ENCODE peak calls at places on chromosome 2, in nine cellular contexts. One of them, this sample, is unnamed.

GRCh38 chr2:46847185-46847710 is 68.4 kb downstream of the MCFD2 start:
- DNase-seq in lung: peak; percentile 89
- DNase-seq in sigmoid colon: peak; percentile 99
- DNase-seq in fibroblast of lung: peak; percentile 95
- DNase-seq in CD4-positive, alpha-beta T cell: no peak
- DNase-seq in spleen: no peak
- DNase-seq in heart right ventricle: peak; percentile 96
- DNase-seq in breast epithelium: peak; percentile 93
- DNase-seq in lower lobe of right lung: peak; percentile 94
- DNase-seq in this sample: peak; percentile 85

GRCh38 chr2:98459776-98460175 is 15.1 kb downstream of the INPP4A start:
- DNase-seq in sigmoid colon: peak; percentile 55
- DNase-seq in CD4-positive, alpha-beta T cell: no peak
- DNase-seq in heart right ventricle: no peak
- DNase-seq in lung: no peak
- DNase-seq in lower lobe of right lung: no peak
- DNase-seq in fibroblast of lung: no peak
- DNase-seq in spleen: no peak
- DNase-seq in breast epithelium: no peak
- DNase-seq in this sample: no peak

GRCh38 chr2:205499006-205499405 is 183.3 kb upstream of the NRP2 start:
- DNase-seq in spleen: no peak
- DNase-seq in sigmoid colon: no peak
- DNase-seq in CD4-positive, alpha-beta T cell: no peak
- DNase-seq in lower lobe of right lung: no peak
- DNase-seq in lung: no peak
- DNase-seq in fibroblast of lung: no peak
- DNase-seq in heart right ventricle: no peak
- DNase-seq in breast epithelium: no peak
- DNase-seq in this sample: no peak

GRCh38 chr2:216392018-216392562 is 19.8 kb upstream of the MARCHF4 start:
- DNase-seq in heart right ventricle: no peak
- DNase-seq in lower lobe of right lung: no peak
- DNase-seq in fibroblast of lung: no peak
- DNase-seq in sigmoid colon: no peak
- DNase-seq in spleen: no peak
- DNase-seq in breast epithelium: no peak
- DNase-seq in CD4-positive, alpha-beta T cell: no peak
- DNase-seq in lung: no peak
- DNase-seq in this sample: no peak

GRCh38 chr2:85811173-85811849 is 57.5 kb downstream of the ATOH8 start:
- DNase-seq in spleen: no peak
- DNase-seq in fibroblast of lung: peak; percentile 70
- DNase-seq in lower lobe of right lung: no peak
- DNase-seq in heart right ventricle: peak; percentile 61
- DNase-seq in sigmoid colon: no peak
- DNase-seq in breast epithelium: no peak
- DNase-seq in lung: peak; percentile 48
- DNase-seq in CD4-positive, alpha-beta T cell: no peak
- DNase-seq in this sample: no peak

GRCh38 chr2:46364797-46365457 is 67.7 kb downstream of the EPAS1 start:
- DNase-seq in spleen: no peak
- DNase-seq in CD4-positive, alpha-beta T cell: no peak
- DNase-seq in lower lobe of right lung: no peak
- DNase-seq in breast epithelium: no peak
- DNase-seq in fibroblast of lung: peak; percentile 52
- DNase-seq in sigmoid colon: no peak
- DNase-seq in heart right ventricle: peak; percentile 65
- DNase-seq in lung: no peak
- DNase-seq in this sample: no peak

GRCh38 chr2:81513328-81513727 is 1208.8 kb upstream of the LRRTM1 start:
- DNase-seq in breast epithelium: no peak
- DNase-seq in lung: no peak
- DNase-seq in CD4-positive, alpha-beta T cell: no peak
- DNase-seq in lower lobe of right lung: no peak
- DNase-seq in heart right ventricle: no peak
- DNase-seq in fibroblast of lung: no peak
- DNase-seq in spleen: no peak
- DNase-seq in sigmoid colon: no peak
- DNase-seq in this sample: no peak

GRCh38 chr2:230128943-230129342 is 60.2 kb upstream of the SLC16A14 start:
- DNase-seq in breast epithelium: no peak
- DNase-seq in heart right ventricle: peak; percentile 11
- DNase-seq in lung: no peak
- DNase-seq in CD4-positive, alpha-beta T cell: no peak
- DNase-seq in spleen: no peak
- DNase-seq in sigmoid colon: no peak
- DNase-seq in fibroblast of lung: peak; percentile 61
- DNase-seq in lower lobe of right lung: no peak
- DNase-seq in this sample: no peak

GRCh38 chr2:43315482-43315881 is 89.1 kb upstream of the ZFP36L2 start:
- DNase-seq in spleen: no peak
- DNase-seq in fibroblast of lung: no peak
- DNase-seq in CD4-positive, alpha-beta T cell: no peak
- DNase-seq in lung: no peak
- DNase-seq in heart right ventricle: no peak
- DNase-seq in breast epithelium: no peak
- DNase-seq in sigmoid colon: no peak
- DNase-seq in lower lobe of right lung: no peak
- DNase-seq in this sample: no peak

GRCh38 chr2:239001794-239002193 is 153.9 kb downstream of the TWIST2 start:
- DNase-seq in CD4-positive, alpha-beta T cell: no peak
- DNase-seq in sigmoid colon: no peak
- DNase-seq in fibroblast of lung: no peak
- DNase-seq in heart right ventricle: no peak
- DNase-seq in lung: no peak
- DNase-seq in lower lobe of right lung: no peak
- DNase-seq in spleen: peak; percentile 44
- DNase-seq in breast epithelium: no peak
- DNase-seq in this sample: no peak

GRCh38 chr2:109164739-109165221 is 35.8 kb downstream of the SH3RF3 start:
- DNase-seq in sigmoid colon: peak; percentile 84
- DNase-seq in fibroblast of lung: peak; percentile 92
- DNase-seq in heart right ventricle: peak; percentile 61
- DNase-seq in spleen: no peak
- DNase-seq in lower lobe of right lung: no peak
- DNase-seq in breast epithelium: no peak
- DNase-seq in CD4-positive, alpha-beta T cell: no peak
- DNase-seq in lung: no peak
- DNase-seq in this sample: no peak

GRCh38 chr2:15836942-15837610 is 103.3 kb upstream of the MYCN start:
- DNase-seq in sigmoid colon: no peak
- DNase-seq in CD4-positive, alpha-beta T cell: no peak
- DNase-seq in fibroblast of lung: no peak
- DNase-seq in breast epithelium: no peak
- DNase-seq in lung: no peak
- DNase-seq in spleen: no peak
- DNase-seq in lower lobe of right lung: no peak
- DNase-seq in heart right ventricle: no peak
- DNase-seq in this sample: no peak

GRCh38 chr2:28628506-28628905 is 123.1 kb upstream of the PPP1CB start:
- DNase-seq in fibroblast of lung: no peak
- DNase-seq in lung: no peak
- DNase-seq in sigmoid colon: peak; percentile 61
- DNase-seq in spleen: peak; percentile 45
- DNase-seq in breast epithelium: no peak
- DNase-seq in heart right ventricle: no peak
- DNase-seq in CD4-positive, alpha-beta T cell: no peak
- DNase-seq in lower lobe of right lung: no peak
- DNase-seq in this sample: no peak

DNA sequence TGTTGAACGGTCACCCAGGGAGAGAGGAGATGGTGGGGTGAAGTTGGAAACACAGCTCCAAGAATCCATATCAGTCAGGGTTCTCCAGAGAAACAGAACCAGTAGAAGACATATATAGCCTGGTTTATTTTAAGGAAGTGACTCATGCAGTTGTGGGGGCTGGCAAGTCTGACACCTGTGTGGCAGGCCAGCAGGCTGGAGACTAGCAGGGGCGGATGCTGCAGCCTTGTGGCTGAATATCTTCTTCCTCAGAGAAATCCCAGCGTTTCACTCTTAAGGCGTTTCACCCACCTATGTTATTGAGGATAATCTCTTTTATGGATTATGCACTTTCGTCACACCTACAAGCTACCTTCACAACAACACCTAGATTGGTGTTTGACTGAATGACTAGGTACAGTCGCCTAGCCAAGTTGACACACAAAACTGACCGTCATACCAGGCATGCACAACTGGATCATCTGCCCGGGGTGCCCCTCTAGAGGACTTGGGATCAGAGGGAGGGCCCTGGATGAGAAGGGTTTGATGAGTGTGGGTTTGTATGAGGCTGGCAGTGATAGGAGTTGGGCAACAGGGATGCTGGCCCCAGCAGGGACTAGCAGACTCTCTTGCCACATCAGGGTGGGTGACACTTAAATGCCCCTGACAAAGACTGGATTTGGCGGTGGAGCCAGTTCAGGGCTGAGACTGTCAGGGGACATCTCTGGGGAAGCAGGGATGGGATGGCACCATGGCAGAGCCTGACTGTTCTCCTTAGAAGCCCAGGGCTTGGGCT is 23.4 kb downstream of the MROH2A start:
- DNase-seq in sigmoid colon: no peak
- DNase-seq in lower lobe of right lung: no peak
- DNase-seq in lung: peak; percentile 24
- DNase-seq in CD4-positive, alpha-beta T cell: no peak
- DNase-seq in spleen: peak; percentile 53
- DNase-seq in heart right ventricle: no peak
- DNase-seq in breast epithelium: no peak
- DNase-seq in fibroblast of lung: peak; percentile 72
- DNase-seq in this sample: peak; percentile 28
- TF ChIP-seq CTCF in sigmoid colon: no peak
- TF ChIP-seq CTCF in lower lobe of right lung: no peak
- TF ChIP-seq CTCF in lung: no peak
- TF ChIP-seq CTCF in CD4-positive, alpha-beta T cell: no peak
- TF ChIP-seq CTCF in spleen: no peak
- TF ChIP-seq CTCF in heart right ventricle: no peak
- TF ChIP-seq CTCF in breast epithelium: no peak
- TF ChIP-seq CTCF in fibroblast of lung: no peak
- TF ChIP-seq CTCF in this sample: no peak

GRCh38 chr2:132804045-132804444 is 134.0 kb upstream of the LYPD1 start:
- DNase-seq in lower lobe of right lung: no peak
- DNase-seq in CD4-positive, alpha-beta T cell: no peak
- DNase-seq in heart right ventricle: peak; percentile 23
- DNase-seq in spleen: no peak
- DNase-seq in fibroblast of lung: peak; percentile 80
- DNase-seq in sigmoid colon: no peak
- DNase-seq in lung: no peak
- DNase-seq in breast epithelium: no peak
- DNase-seq in this sample: peak; percentile 35
- H3K27ac ChIP-seq in lower lobe of right lung: no peak overlapping the region
- H3K27ac ChIP-seq in CD4-positive, alpha-beta T cell: no peak overlapping the region
- H3K27ac ChIP-seq in heart right ventricle: no peak overlapping the region
- H3K27ac ChIP-seq in spleen: no peak overlapping the region
- H3K27ac ChIP-seq in fibroblast of lung: no peak overlapping the region
- H3K27ac ChIP-seq in sigmoid colon: no peak overlapping the region
- H3K27ac ChIP-seq in lung: no peak overlapping the region
- H3K27ac ChIP-seq in breast epithelium: no peak overlapping the region
- H3K27ac ChIP-seq in this sample: peak overlapping the region; percentile 37

GRCh38 chr2:160651416-160652200 is 158.0 kb upstream of the RBMS1 start:
- DNase-seq in breast epithelium: no peak
- DNase-seq in lung: no peak
- DNase-seq in fibroblast of lung: peak; percentile 72
- DNase-seq in CD4-positive, alpha-beta T cell: no peak
- DNase-seq in sigmoid colon: no peak
- DNase-seq in heart right ventricle: no peak
- DNase-seq in lower lobe of right lung: no peak
- DNase-seq in spleen: no peak
- DNase-seq in this sample: no peak

GRCh38 chr2:160650196-160651108 is 156.8 kb upstream of the RBMS1 start:
- DNase-seq in breast epithelium: no peak
- DNase-seq in sigmoid colon: no peak
- DNase-seq in heart right ventricle: no peak
- DNase-seq in fibroblast of lung: no peak
- DNase-seq in CD4-positive, alpha-beta T cell: no peak
- DNase-seq in lower lobe of right lung: no peak
- DNase-seq in spleen: no peak
- DNase-seq in lung: no peak
- DNase-seq in this sample: no peak

GRCh38 chr2:160647967-160648685 is 154.5 kb upstream of the RBMS1 start:
- DNase-seq in lower lobe of right lung: peak; percentile 56
- DNase-seq in spleen: no peak
- DNase-seq in lung: peak; percentile 44
- DNase-seq in CD4-positive, alpha-beta T cell: no peak
- DNase-seq in sigmoid colon: no peak
- DNase-seq in heart right ventricle: no peak
- DNase-seq in breast epithelium: peak; percentile 56
- DNase-seq in fibroblast of lung: no peak
- DNase-seq in this sample: no peak

GRCh38 chr2:160649698-160650097 is 156.1 kb upstream of the RBMS1 start:
- DNase-seq in sigmoid colon: no peak
- DNase-seq in fibroblast of lung: no peak
- DNase-seq in heart right ventricle: no peak
- DNase-seq in CD4-positive, alpha-beta T cell: no peak
- DNase-seq in lung: no peak
- DNase-seq in breast epithelium: no peak
- DNase-seq in spleen: peak; percentile 75
- DNase-seq in lower lobe of right lung: no peak
- DNase-seq in this sample: no peak

DNA sequence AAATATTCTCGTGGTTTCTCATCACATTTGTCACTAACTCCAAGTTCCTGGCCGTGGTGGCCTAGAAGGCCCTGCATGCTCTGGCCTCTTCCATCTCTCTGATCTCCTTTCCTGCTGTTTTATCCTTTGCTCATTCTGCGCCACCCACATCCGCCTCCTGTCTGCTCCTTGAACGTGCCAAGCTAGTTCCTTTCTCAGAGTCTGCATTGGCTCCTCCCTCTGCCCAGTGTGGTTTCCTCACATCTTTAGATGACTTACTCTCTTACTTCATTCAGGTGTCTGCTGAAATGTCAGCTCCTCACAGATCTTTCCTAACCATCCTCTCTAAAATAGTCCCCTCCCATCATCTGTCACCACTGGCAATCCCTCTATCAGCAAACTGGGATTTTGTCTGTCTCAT is 158.6 kb upstream of the RBMS1 start:
- DNase-seq in CD4-positive, alpha-beta T cell: peak; percentile 76
- DNase-seq in sigmoid colon: no peak
- DNase-seq in lower lobe of right lung: peak; percentile 58
- DNase-seq in spleen: peak; percentile 78
- DNase-seq in lung: no peak
- DNase-seq in breast epithelium: no peak
- DNase-seq in heart right ventricle: no peak
- DNase-seq in fibroblast of lung: peak; percentile 62
- DNase-seq in this sample: no peak
- TF ChIP-seq CTCF in CD4-positive, alpha-beta T cell: no peak
- TF ChIP-seq CTCF in sigmoid colon: no peak
- TF ChIP-seq CTCF in lower lobe of right lung: no peak
- TF ChIP-seq CTCF in spleen: no peak
- TF ChIP-seq CTCF in lung: no peak
- TF ChIP-seq CTCF in breast epithelium: no peak
- TF ChIP-seq CTCF in heart right ventricle: no peak
- TF ChIP-seq CTCF in fibroblast of lung: no peak
- TF ChIP-seq CTCF in this sample: no peak

DNA sequence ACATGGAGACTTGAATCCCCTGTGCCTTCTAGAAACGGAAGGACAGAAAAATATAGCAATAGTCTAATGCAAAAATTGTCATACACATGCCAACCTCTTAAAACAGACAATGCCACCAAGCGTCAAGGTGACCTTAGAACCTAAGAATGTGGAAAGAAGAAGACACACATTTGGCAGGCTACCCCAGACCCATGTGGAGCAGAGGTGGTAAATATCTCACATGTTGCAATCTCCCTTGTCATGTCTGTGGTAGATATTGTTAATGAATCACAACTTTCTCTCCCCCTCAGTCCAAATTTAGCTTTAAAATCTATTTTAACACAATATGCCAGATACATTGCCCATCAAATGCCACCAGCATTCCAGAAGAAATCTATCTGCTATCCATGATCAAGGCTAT is 137.4 kb downstream of the HNMT start:
- DNase-seq in fibroblast of lung: no peak
- DNase-seq in lower lobe of right lung: no peak
- DNase-seq in sigmoid colon: no peak
- DNase-seq in spleen: no peak
- DNase-seq in CD4-positive, alpha-beta T cell: no peak
- DNase-seq in breast epithelium: no peak
- DNase-seq in lung: no peak
- DNase-seq in heart right ventricle: no peak
- DNase-seq in this sample: no peak
- H3K27ac ChIP-seq in fibroblast of lung: no peak overlapping the region
- H3K27ac ChIP-seq in lower lobe of right lung: no peak overlapping the region
- H3K27ac ChIP-seq in sigmoid colon: no peak overlapping the region
- H3K27ac ChIP-seq in spleen: no peak overlapping the region
- H3K27ac ChIP-seq in CD4-positive, alpha-beta T cell: no peak overlapping the region
- H3K27ac ChIP-seq in breast epithelium: no peak overlapping the region
- H3K27ac ChIP-seq in lung: no peak overlapping the region
- H3K27ac ChIP-seq in heart right ventricle: no peak overlapping the region
- H3K27ac ChIP-seq in this sample: no peak overlapping the region

This sample was measured in dorsolateral prefrontal cortex.